ENCODE peak calls at places on chromosome 2, in six cellular contexts. One of them, this sample, is unnamed.

GRCh38 chr2:148391324-148391723 is 253.2 kb upstream of the EPC2 start:
- DNase-seq in transverse colon: no peak
- DNase-seq in A549: no peak
- DNase-seq in IMR-90: peak; percentile 86
- DNase-seq in gastrocnemius medialis: no peak
- DNase-seq in endothelial cell of umbilical vein: peak; percentile 71
- DNase-seq in this sample: no peak

GRCh38 chr2:82340578-82341053 is 2036.1 kb upstream of the LRRTM1 start:
- DNase-seq in transverse colon: no peak
- DNase-seq in A549: no peak
- DNase-seq in IMR-90: no peak
- DNase-seq in gastrocnemius medialis: no peak
- DNase-seq in endothelial cell of umbilical vein: no peak
- DNase-seq in this sample: no peak

GRCh38 chr2:105369777-105370690 is 28.8 kb downstream of the FHL2 start:
- DNase-seq in transverse colon: peak; percentile 92
- DNase-seq in A549: peak; percentile 58
- DNase-seq in IMR-90: peak; percentile 86
- DNase-seq in gastrocnemius medialis: peak; percentile 73
- DNase-seq in endothelial cell of umbilical vein: peak; percentile 85
- DNase-seq in this sample: peak; percentile 81

GRCh38 chr2:168338292-168338691 is 90.9 kb upstream of the STK39 start:
- DNase-seq in transverse colon: no peak
- DNase-seq in A549: no peak
- DNase-seq in IMR-90: no peak
- DNase-seq in gastrocnemius medialis: no peak
- DNase-seq in endothelial cell of umbilical vein: no peak
- DNase-seq in this sample: no peak

GRCh38 chr2:236075802-236076201 is 92.4 kb downstream of the GBX2 start:
- DNase-seq in transverse colon: no peak
- DNase-seq in A549: no peak
- DNase-seq in IMR-90: peak; percentile 22
- DNase-seq in gastrocnemius medialis: no peak
- DNase-seq in endothelial cell of umbilical vein: no peak
- DNase-seq in this sample: no peak

GRCh38 chr2:65395621-65396347 is 36.6 kb downstream of the SPRED2 start:
- DNase-seq in transverse colon: no peak
- DNase-seq in A549: no peak
- DNase-seq in IMR-90: no peak
- DNase-seq in gastrocnemius medialis: no peak
- DNase-seq in endothelial cell of umbilical vein: no peak
- DNase-seq in this sample: no peak

GRCh38 chr2:233438573-233439147 is 84.4 kb downstream of the DGKD start:
- DNase-seq in transverse colon: no peak
- DNase-seq in A549: no peak
- DNase-seq in IMR-90: no peak
- DNase-seq in gastrocnemius medialis: no peak
- DNase-seq in endothelial cell of umbilical vein: no peak
- DNase-seq in this sample: no peak

GRCh38 chr2:7612969-7613368 is 695.8 kb downstream of the RNF144A start:
- DNase-seq in transverse colon: no peak
- DNase-seq in A549: no peak
- DNase-seq in IMR-90: peak; percentile 10
- DNase-seq in gastrocnemius medialis: no peak
- DNase-seq in endothelial cell of umbilical vein: no peak
- DNase-seq in this sample: no peak

GRCh38 chr2:212021947-212022346 is 516.7 kb downstream of the ERBB4 start:
- DNase-seq in transverse colon: no peak
- DNase-seq in A549: no peak
- DNase-seq in IMR-90: peak; percentile 88
- DNase-seq in gastrocnemius medialis: no peak
- DNase-seq in endothelial cell of umbilical vein: peak; percentile 42
- DNase-seq in this sample: no peak

GRCh38 chr2:17733650-17734049 is 20.0 kb downstream of the SMC6 start:
- DNase-seq in transverse colon: no peak
- DNase-seq in A549: no peak
- DNase-seq in IMR-90: no peak
- DNase-seq in gastrocnemius medialis: no peak
- DNase-seq in endothelial cell of umbilical vein: peak; percentile 28
- DNase-seq in this sample: no peak

GRCh38 chr2:76478636-76479035 is 767.9 kb upstream of the GCFC2 start:
- DNase-seq in transverse colon: no peak
- DNase-seq in A549: no peak
- DNase-seq in IMR-90: no peak
- DNase-seq in gastrocnemius medialis: no peak
- DNase-seq in endothelial cell of umbilical vein: no peak
- DNase-seq in this sample: no peak

GRCh38 chr2:47260971-47261370 is 105.9 kb upstream of the STPG4 start:
- DNase-seq in transverse colon: no peak
- DNase-seq in A549: no peak
- DNase-seq in IMR-90: no peak
- DNase-seq in gastrocnemius medialis: no peak
- DNase-seq in endothelial cell of umbilical vein: no peak
- DNase-seq in this sample: no peak

GRCh38 chr2:140624188-140624587 is 1506.6 kb downstream of the LRP1B start:
- DNase-seq in transverse colon: no peak
- DNase-seq in A549: no peak
- DNase-seq in IMR-90: no peak
- DNase-seq in gastrocnemius medialis: no peak
- DNase-seq in endothelial cell of umbilical vein: no peak
- DNase-seq in this sample: no peak

GRCh38 chr2:160109939-160110673 is 47.7 kb upstream of the PLA2R1 start:
- DNase-seq in transverse colon: peak; percentile 64
- DNase-seq in A549: peak; percentile 35
- DNase-seq in IMR-90: peak; percentile 80
- DNase-seq in gastrocnemius medialis: peak; percentile 28
- DNase-seq in endothelial cell of umbilical vein: peak; percentile 83
- DNase-seq in this sample: peak; percentile 61

GRCh38 chr2:42736598-42737322 is 27.2 kb downstream of the OXER1 start:
- DNase-seq in transverse colon: no peak
- DNase-seq in A549: no peak
- DNase-seq in IMR-90: no peak
- DNase-seq in gastrocnemius medialis: no peak
- DNase-seq in endothelial cell of umbilical vein: no peak
- DNase-seq in this sample: no peak

GRCh38 chr2:97730245-97730644 is 16.9 kb downstream of the ZAP70 start:
- DNase-seq in transverse colon: no peak
- DNase-seq in A549: no peak
- DNase-seq in IMR-90: peak; percentile 13
- DNase-seq in gastrocnemius medialis: no peak
- DNase-seq in endothelial cell of umbilical vein: no peak
- DNase-seq in this sample: no peak

GRCh38 chr2:86368181-86368824 is 30.9 kb upstream of the REEP1 start:
- DNase-seq in transverse colon: peak; percentile 50
- DNase-seq in A549: peak; percentile 67
- DNase-seq in IMR-90: peak; percentile 39
- DNase-seq in gastrocnemius medialis: no peak
- DNase-seq in endothelial cell of umbilical vein: peak; percentile 57
- DNase-seq in this sample: peak; percentile 40

GRCh38 chr2:26640331-26640745 is 828 bp downstream of the CIB4 start:
- DNase-seq in transverse colon: peak; percentile 29
- DNase-seq in A549: no peak
- DNase-seq in IMR-90: peak; percentile 39
- DNase-seq in gastrocnemius medialis: no peak
- DNase-seq in endothelial cell of umbilical vein: no peak
- DNase-seq in this sample: no peak

GRCh38 chr2:161312996-161313395 is 4.8 kb downstream of the PSMD14 start:
- DNase-seq in transverse colon: no peak
- DNase-seq in A549: no peak
- DNase-seq in IMR-90: peak; percentile 38
- DNase-seq in gastrocnemius medialis: no peak
- DNase-seq in endothelial cell of umbilical vein: no peak
- DNase-seq in this sample: no peak

GRCh38 chr2:165164201-165164600 is 39.6 kb downstream of the SCN3A start:
- DNase-seq in transverse colon: no peak
- DNase-seq in A549: no peak
- DNase-seq in IMR-90: peak; percentile 13
- DNase-seq in gastrocnemius medialis: no peak
- DNase-seq in endothelial cell of umbilical vein: no peak
- DNase-seq in this sample: no peak

GRCh38 chr2:120932881-120933280 is 197.2 kb downstream of the GLI2 start:
- DNase-seq in transverse colon: no peak
- DNase-seq in A549: no peak
- DNase-seq in IMR-90: no peak
- DNase-seq in gastrocnemius medialis: no peak
- DNase-seq in endothelial cell of umbilical vein: no peak
- DNase-seq in this sample: no peak

GRCh38 chr2:118826093-118826492 is 21.4 kb downstream of the EN1 start:
- DNase-seq in transverse colon: no peak
- DNase-seq in A549: no peak
- DNase-seq in IMR-90: no peak
- DNase-seq in gastrocnemius medialis: no peak
- DNase-seq in endothelial cell of umbilical vein: no peak
- DNase-seq in this sample: no peak

GRCh38 chr2:164839914-164840457 is 1.6 kb downstream of the COBLL1 start:
- DNase-seq in transverse colon: no peak
- DNase-seq in A549: no peak
- DNase-seq in IMR-90: peak; percentile 18
- DNase-seq in gastrocnemius medialis: no peak
- DNase-seq in endothelial cell of umbilical vein: peak; percentile 95
- DNase-seq in this sample: no peak

GRCh38 chr2:52710810-52711618 is 1056.6 kb upstream of the CHAC2 start:
- DNase-seq in transverse colon: no peak
- DNase-seq in A549: no peak
- DNase-seq in IMR-90: no peak
- DNase-seq in gastrocnemius medialis: no peak
- DNase-seq in endothelial cell of umbilical vein: no peak
- DNase-seq in this sample: no peak

GRCh38 chr2:26076001-26076587 is 42.2 kb downstream of the RAB10 start:
- DNase-seq in transverse colon: no peak
- DNase-seq in A549: no peak
- DNase-seq in IMR-90: no peak
- DNase-seq in gastrocnemius medialis: no peak
- DNase-seq in endothelial cell of umbilical vein: no peak
- DNase-seq in this sample: no peak

GRCh38 chr2:161965994-161966393 is 108.0 kb downstream of the DPP4 start:
- DNase-seq in transverse colon: no peak
- DNase-seq in A549: no peak
- DNase-seq in IMR-90: peak; percentile 29
- DNase-seq in gastrocnemius medialis: no peak
- DNase-seq in endothelial cell of umbilical vein: no peak
- DNase-seq in this sample: no peak

GRCh38 chr2:120442923-120443571 is 97.1 kb downstream of the INHBB start:
- DNase-seq in transverse colon: peak; percentile 81
- DNase-seq in A549: no peak
- DNase-seq in IMR-90: no peak
- DNase-seq in gastrocnemius medialis: no peak
- DNase-seq in endothelial cell of umbilical vein: no peak
- DNase-seq in this sample: peak; percentile 83

GRCh38 chr2:85264471-85264870 is 63.3 kb downstream of the TGOLN2 start:
- DNase-seq in transverse colon: no peak
- DNase-seq in A549: no peak
- DNase-seq in IMR-90: peak; percentile 33
- DNase-seq in gastrocnemius medialis: no peak
- DNase-seq in endothelial cell of umbilical vein: peak; percentile 54
- DNase-seq in this sample: no peak

GRCh38 chr2:69122271-69122670 is 109.3 kb downstream of the ANTXR1 start:
- DNase-seq in transverse colon: no peak
- DNase-seq in A549: no peak
- DNase-seq in IMR-90: peak; percentile 84
- DNase-seq in gastrocnemius medialis: no peak
- DNase-seq in endothelial cell of umbilical vein: peak; percentile 84
- DNase-seq in this sample: no peak

GRCh38 chr2:200471324-200471848 is 38.5 kb downstream of the KCTD18 start:
- DNase-seq in transverse colon: peak; percentile 28
- DNase-seq in A549: peak; percentile 57
- DNase-seq in IMR-90: no peak
- DNase-seq in gastrocnemius medialis: no peak
- DNase-seq in endothelial cell of umbilical vein: peak; percentile 21
- DNase-seq in this sample: no peak

GRCh38 chr2:127810156-127810636 is 775 bp downstream of the WDR33 start:
- DNase-seq in transverse colon: peak; percentile 39
- DNase-seq in A549: peak; percentile 20
- DNase-seq in IMR-90: peak; percentile 28
- DNase-seq in gastrocnemius medialis: no peak
- DNase-seq in endothelial cell of umbilical vein: no peak
- DNase-seq in this sample: peak; percentile 30

DNA sequence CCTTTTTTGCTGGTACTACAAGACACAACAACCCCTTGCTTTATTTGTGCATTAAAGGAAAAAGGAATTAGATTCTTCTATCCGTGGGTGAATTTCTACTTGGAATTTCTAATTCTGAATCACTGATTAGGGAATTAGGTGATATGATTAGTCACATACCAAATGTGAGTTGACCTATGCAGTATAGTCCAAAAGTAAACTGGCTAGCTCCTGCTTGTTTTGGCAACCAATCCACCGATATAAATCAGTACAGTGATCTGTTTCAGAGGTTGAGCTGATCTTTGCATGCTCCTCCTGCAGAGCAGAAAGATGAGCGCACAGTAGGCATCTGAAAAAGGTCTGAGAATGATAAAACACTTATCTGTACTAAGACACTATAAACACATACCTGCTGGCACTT is 86.6 kb downstream of the LRP1B start:
- DNase-seq in transverse colon: no peak
- DNase-seq in A549: no peak
- DNase-seq in IMR-90: no peak
- DNase-seq in gastrocnemius medialis: no peak
- DNase-seq in endothelial cell of umbilical vein: no peak
- DNase-seq in this sample: no peak
- H3K4me3 ChIP-seq in transverse colon: no peak overlapping the region
- H3K4me3 ChIP-seq in A549: no peak overlapping the region
- H3K4me3 ChIP-seq in IMR-90: no peak overlapping the region
- H3K4me3 ChIP-seq in gastrocnemius medialis: no peak overlapping the region
- H3K4me3 ChIP-seq in endothelial cell of umbilical vein: no peak overlapping the region
- H3K4me3 ChIP-seq in this sample: no peak overlapping the region

DNA sequence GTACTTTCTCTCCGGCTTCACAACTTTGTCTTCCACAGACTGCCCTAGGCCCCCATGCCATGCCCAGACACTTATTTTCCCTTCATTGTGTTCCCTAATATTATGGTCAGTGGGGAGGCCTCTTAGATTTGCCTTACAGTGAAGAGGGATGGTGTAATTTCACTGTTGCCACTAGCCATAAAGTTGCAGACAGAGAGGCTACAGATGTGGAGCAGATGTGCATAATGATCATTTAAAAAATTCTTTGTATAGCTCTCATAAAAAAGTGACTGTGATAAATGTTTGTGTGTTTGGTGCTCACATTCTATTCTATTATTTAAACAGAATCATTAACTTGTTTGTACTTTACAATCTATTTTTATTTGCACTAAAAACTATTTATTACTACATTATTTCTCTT is 67.5 kb upstream of the FN1 start:
- DNase-seq in transverse colon: no peak
- DNase-seq in A549: no peak
- DNase-seq in IMR-90: no peak
- DNase-seq in gastrocnemius medialis: no peak
- DNase-seq in endothelial cell of umbilical vein: no peak
- DNase-seq in this sample: no peak
- H3K4me1 ChIP-seq in transverse colon: peaks cover 16% of the 10 kb centered on the region
- H3K4me1 ChIP-seq in A549: peaks cover 37% of the 10 kb centered on the region
- H3K4me1 ChIP-seq in IMR-90: peaks cover 10% of the 10 kb centered on the region
- H3K4me1 ChIP-seq in gastrocnemius medialis: no peaks in the 10 kb centered on the region
- H3K4me1 ChIP-seq in endothelial cell of umbilical vein: peaks cover 31% of the 10 kb centered on the region
- H3K4me1 ChIP-seq in this sample: no peaks in the 10 kb centered on the region

GRCh38 chr2:207330912-207331311 is 165.2 kb upstream of the KLF7 start:
- DNase-seq in transverse colon: no peak
- DNase-seq in A549: peak; percentile 25
- DNase-seq in IMR-90: peak; percentile 97
- DNase-seq in gastrocnemius medialis: no peak
- DNase-seq in endothelial cell of umbilical vein: peak; percentile 93
- DNase-seq in this sample: no peak
- TF ChIP-seq POLR2A in transverse colon: no peak
- TF ChIP-seq POLR2A in A549: no peak
- TF ChIP-seq POLR2A in IMR-90: no peak
- TF ChIP-seq POLR2A in gastrocnemius medialis: no peak
- TF ChIP-seq POLR2A in endothelial cell of umbilical vein: no peak
- TF ChIP-seq POLR2A in this sample: no peak

GRCh38 chr2:173196080-173196479 is 120.4 kb downstream of the MAP3K20 start:
- DNase-seq in transverse colon: no peak
- DNase-seq in A549: no peak
- DNase-seq in IMR-90: no peak
- DNase-seq in gastrocnemius medialis: no peak
- DNase-seq in endothelial cell of umbilical vein: no peak
- DNase-seq in this sample: no peak
- H3K4me3 ChIP-seq in transverse colon: no peak overlapping the region
- H3K4me3 ChIP-seq in A549: no peak overlapping the region
- H3K4me3 ChIP-seq in IMR-90: no peak overlapping the region
- H3K4me3 ChIP-seq in gastrocnemius medialis: no peak overlapping the region
- H3K4me3 ChIP-seq in endothelial cell of umbilical vein: no peak overlapping the region
- H3K4me3 ChIP-seq in this sample: no peak overlapping the region

This sample was measured in right lobe of liver.